ENCODE peak calls at places on chromosomes 11 and 22, in four cellular contexts. G is dermis microvascular lymphatic vessel endothelial cell, P is MCF 10A, O is C1 segment of cervical spinal cord. U is an unnamed sample.

GRCh38 chr11:101128571-101129202 is 926 bp downstream of the PGR start:
- DNase-seq in G (no peak), P (no peak), O (no peak), U (no peak)

GRCh38 chr11:71251159-71251721 is 1.1 kb downstream of the SHANK2 start:
- DNase-seq in G (no peak), P (no peak), O (no peak), U (no peak)

GRCh38 chr11:102914238-102915043 is 39.7 kb upstream of the MMP12 start:
- DNase-seq in G (peak), P (peak), O (no peak), U (no peak)

GRCh38 chr22:28024422-28024888 is 105.4 kb upstream of the PITPNB start:
- DNase-seq in G (no peak), P (no peak), O (no peak), U (no peak)

GRCh38 chr22:28243539-28243938 is 324.5 kb upstream of the PITPNB start:
- DNase-seq in G (no peak), P (no peak), O (no peak), U (no peak)

GRCh38 chr11:61542024-61542461 is 33.5 kb downstream of the LRRC10B start:
- DNase-seq in G (no peak), P (no peak), O (no peak), U (no peak)

GRCh38 chr11:69640995-69641581 is at the start of gene CCND1:
- DNase-seq in G (peak), P (peak), O (no peak), U (no peak)

GRCh38 chr11:118275184-118275583 is 11.1 kb upstream of the MPZL2 start:
- DNase-seq in G (no peak), P (peak), O (no peak), U (no peak)

GRCh38 chr11:3878036-3878584 is 22.6 kb downstream of the STIM1 start:
- DNase-seq in G (no peak), P (no peak), O (no peak), U (no peak)

GRCh38 chr22:33829549-33830280 is 90.6 kb downstream of the LARGE1 start:
- DNase-seq in G (no peak), P (no peak), O (no peak), U (peak)

GRCh38 chr11:76030286-76030685 is 176.0 kb downstream of the WNT11 start:
- DNase-seq in G (peak), P (peak), O (no peak), U (no peak)

GRCh38 chr22:46915978-46916730 is 153.7 kb downstream of the TBC1D22A start:
- DNase-seq in G (no peak), P (no peak), O (no peak), U (no peak)

GRCh38 chr11:9753031-9753430 is 89.2 kb downstream of the SWAP70 start:
- DNase-seq in G (no peak), P (peak), O (no peak), U (no peak)